ENCODE peak calls at places on chromosomes 2 and 18, in six cellular contexts. One of them, this sample, is unnamed.

GRCh38 chr2:7430421-7430868 is 513.2 kb downstream of the RNF144A start:
- DNase-seq in T-helper 1 cell: no peak
- DNase-seq in activated CD4-positive, alpha-beta T cell treated with anti-CD3 and anti-CD28 coated beads for 4 hours: no peak
- DNase-seq in activated naive CD4-positive, alpha-beta T cell treated with anti-CD3 and anti-CD28 coated beads, Interleukin-2, amount 10 ng/mL, durations not matched to agents 7 days and 5 days: peak
- DNase-seq in H54: no peak
- DNase-seq in GF-D8: no peak
- DNase-seq in this sample: peak

GRCh38 chr18:28181616-28182015 is 4.7 kb upstream of the CDH2 start:
- DNase-seq in T-helper 1 cell: no peak
- DNase-seq in activated CD4-positive, alpha-beta T cell treated with anti-CD3 and anti-CD28 coated beads for 4 hours: no peak
- DNase-seq in activated naive CD4-positive, alpha-beta T cell treated with anti-CD3 and anti-CD28 coated beads, Interleukin-2, amount 10 ng/mL, durations not matched to agents 7 days and 5 days: no peak
- DNase-seq in H54: no peak
- DNase-seq in GF-D8: no peak
- DNase-seq in this sample: no peak

GRCh38 chr2:98467082-98467536 is 22.5 kb downstream of the INPP4A start:
- DNase-seq in T-helper 1 cell: no peak
- DNase-seq in activated CD4-positive, alpha-beta T cell treated with anti-CD3 and anti-CD28 coated beads for 4 hours: no peak
- DNase-seq in activated naive CD4-positive, alpha-beta T cell treated with anti-CD3 and anti-CD28 coated beads, Interleukin-2, amount 10 ng/mL, durations not matched to agents 7 days and 5 days: no peak
- DNase-seq in H54: no peak
- DNase-seq in GF-D8: no peak
- DNase-seq in this sample: no peak

GRCh38 chr2:63661076-63661475 is 72.3 kb downstream of the MDH1 start:
- DNase-seq in T-helper 1 cell: no peak
- DNase-seq in activated CD4-positive, alpha-beta T cell treated with anti-CD3 and anti-CD28 coated beads for 4 hours: no peak
- DNase-seq in activated naive CD4-positive, alpha-beta T cell treated with anti-CD3 and anti-CD28 coated beads, Interleukin-2, amount 10 ng/mL, durations not matched to agents 7 days and 5 days: no peak
- DNase-seq in H54: no peak
- DNase-seq in GF-D8: no peak
- DNase-seq in this sample: no peak

GRCh38 chr18:44723973-44724778 is 43.5 kb downstream of the SETBP1 start:
- DNase-seq in T-helper 1 cell: no peak
- DNase-seq in activated CD4-positive, alpha-beta T cell treated with anti-CD3 and anti-CD28 coated beads for 4 hours: no peak
- DNase-seq in activated naive CD4-positive, alpha-beta T cell treated with anti-CD3 and anti-CD28 coated beads, Interleukin-2, amount 10 ng/mL, durations not matched to agents 7 days and 5 days: no peak
- DNase-seq in H54: no peak
- DNase-seq in GF-D8: no peak
- DNase-seq in this sample: peak

GRCh38 chr2:23492941-23493340 is 108.0 kb downstream of the KLHL29 start:
- DNase-seq in T-helper 1 cell: no peak
- DNase-seq in activated CD4-positive, alpha-beta T cell treated with anti-CD3 and anti-CD28 coated beads for 4 hours: no peak
- DNase-seq in activated naive CD4-positive, alpha-beta T cell treated with anti-CD3 and anti-CD28 coated beads, Interleukin-2, amount 10 ng/mL, durations not matched to agents 7 days and 5 days: no peak
- DNase-seq in H54: no peak
- DNase-seq in GF-D8: no peak
- DNase-seq in this sample: no peak

GRCh38 chr2:56981554-56981953 is 797.8 kb downstream of the CCDC85A start:
- DNase-seq in T-helper 1 cell: no peak
- DNase-seq in activated CD4-positive, alpha-beta T cell treated with anti-CD3 and anti-CD28 coated beads for 4 hours: no peak
- DNase-seq in activated naive CD4-positive, alpha-beta T cell treated with anti-CD3 and anti-CD28 coated beads, Interleukin-2, amount 10 ng/mL, durations not matched to agents 7 days and 5 days: no peak
- DNase-seq in H54: no peak
- DNase-seq in GF-D8: no peak
- DNase-seq in this sample: no peak

GRCh38 chr2:191866675-191867506 is 20.0 kb upstream of the CAVIN2 start:
- DNase-seq in T-helper 1 cell: no peak
- DNase-seq in activated CD4-positive, alpha-beta T cell treated with anti-CD3 and anti-CD28 coated beads for 4 hours: no peak
- DNase-seq in activated naive CD4-positive, alpha-beta T cell treated with anti-CD3 and anti-CD28 coated beads, Interleukin-2, amount 10 ng/mL, durations not matched to agents 7 days and 5 days: no peak
- DNase-seq in H54: no peak
- DNase-seq in GF-D8: no peak
- DNase-seq in this sample: no peak

GRCh38 chr18:24600076-24600654 is 139.7 kb downstream of the HRH4 start:
- DNase-seq in T-helper 1 cell: no peak
- DNase-seq in activated CD4-positive, alpha-beta T cell treated with anti-CD3 and anti-CD28 coated beads for 4 hours: no peak
- DNase-seq in activated naive CD4-positive, alpha-beta T cell treated with anti-CD3 and anti-CD28 coated beads, Interleukin-2, amount 10 ng/mL, durations not matched to agents 7 days and 5 days: no peak
- DNase-seq in H54: no peak
- DNase-seq in GF-D8: no peak
- DNase-seq in this sample: no peak

GRCh38 chr2:236859896-236860295 is 225.8 kb upstream of the COPS8 start:
- DNase-seq in T-helper 1 cell: no peak
- DNase-seq in activated CD4-positive, alpha-beta T cell treated with anti-CD3 and anti-CD28 coated beads for 4 hours: no peak
- DNase-seq in activated naive CD4-positive, alpha-beta T cell treated with anti-CD3 and anti-CD28 coated beads, Interleukin-2, amount 10 ng/mL, durations not matched to agents 7 days and 5 days: no peak
- DNase-seq in H54: no peak
- DNase-seq in GF-D8: no peak
- DNase-seq in this sample: no peak

GRCh38 chr2:12701786-12702660 is 14.7 kb upstream of the TRIB2 start:
- DNase-seq in T-helper 1 cell: no peak
- DNase-seq in activated CD4-positive, alpha-beta T cell treated with anti-CD3 and anti-CD28 coated beads for 4 hours: peak
- DNase-seq in activated naive CD4-positive, alpha-beta T cell treated with anti-CD3 and anti-CD28 coated beads, Interleukin-2, amount 10 ng/mL, durations not matched to agents 7 days and 5 days: no peak
- DNase-seq in H54: no peak
- DNase-seq in GF-D8: no peak
- DNase-seq in this sample: peak

GRCh38 chr2:237199577-237199976 is 113.9 kb downstream of the COPS8 start:
- DNase-seq in T-helper 1 cell: no peak
- DNase-seq in activated CD4-positive, alpha-beta T cell treated with anti-CD3 and anti-CD28 coated beads for 4 hours: no peak
- DNase-seq in activated naive CD4-positive, alpha-beta T cell treated with anti-CD3 and anti-CD28 coated beads, Interleukin-2, amount 10 ng/mL, durations not matched to agents 7 days and 5 days: no peak
- DNase-seq in H54: no peak
- DNase-seq in GF-D8: no peak
- DNase-seq in this sample: no peak

GRCh38 chr2:170648037-170648436 is 67.1 kb upstream of the SP5 start:
- DNase-seq in T-helper 1 cell: no peak
- DNase-seq in activated CD4-positive, alpha-beta T cell treated with anti-CD3 and anti-CD28 coated beads for 4 hours: no peak
- DNase-seq in activated naive CD4-positive, alpha-beta T cell treated with anti-CD3 and anti-CD28 coated beads, Interleukin-2, amount 10 ng/mL, durations not matched to agents 7 days and 5 days: no peak
- DNase-seq in H54: no peak
- DNase-seq in GF-D8: no peak
- DNase-seq in this sample: no peak

GRCh38 chr18:79395761-79396404 is at the start of gene NFATC1:
- DNase-seq in T-helper 1 cell: peak
- DNase-seq in activated CD4-positive, alpha-beta T cell treated with anti-CD3 and anti-CD28 coated beads for 4 hours: peak
- DNase-seq in activated naive CD4-positive, alpha-beta T cell treated with anti-CD3 and anti-CD28 coated beads, Interleukin-2, amount 10 ng/mL, durations not matched to agents 7 days and 5 days: peak
- DNase-seq in H54: peak
- DNase-seq in GF-D8: peak
- DNase-seq in this sample: peak

GRCh38 chr2:226118471-226119429 is 680.9 kb downstream of the IRS1 start:
- DNase-seq in T-helper 1 cell: no peak
- DNase-seq in activated CD4-positive, alpha-beta T cell treated with anti-CD3 and anti-CD28 coated beads for 4 hours: no peak
- DNase-seq in activated naive CD4-positive, alpha-beta T cell treated with anti-CD3 and anti-CD28 coated beads, Interleukin-2, amount 10 ng/mL, durations not matched to agents 7 days and 5 days: no peak
- DNase-seq in H54: no peak
- DNase-seq in GF-D8: peak
- DNase-seq in this sample: no peak

GRCh38 chr2:135030826-135031225 is 16.4 kb downstream of the MAP3K19 start:
- DNase-seq in T-helper 1 cell: no peak
- DNase-seq in activated CD4-positive, alpha-beta T cell treated with anti-CD3 and anti-CD28 coated beads for 4 hours: no peak
- DNase-seq in activated naive CD4-positive, alpha-beta T cell treated with anti-CD3 and anti-CD28 coated beads, Interleukin-2, amount 10 ng/mL, durations not matched to agents 7 days and 5 days: no peak
- DNase-seq in H54: peak
- DNase-seq in GF-D8: no peak
- DNase-seq in this sample: no peak

GRCh38 chr2:237181844-237182243 is 96.2 kb downstream of the COPS8 start:
- DNase-seq in T-helper 1 cell: no peak
- DNase-seq in activated CD4-positive, alpha-beta T cell treated with anti-CD3 and anti-CD28 coated beads for 4 hours: no peak
- DNase-seq in activated naive CD4-positive, alpha-beta T cell treated with anti-CD3 and anti-CD28 coated beads, Interleukin-2, amount 10 ng/mL, durations not matched to agents 7 days and 5 days: no peak
- DNase-seq in H54: peak
- DNase-seq in GF-D8: no peak
- DNase-seq in this sample: no peak

GRCh38 chr2:69208023-69208595 is 178.9 kb downstream of the GFPT1 start:
- DNase-seq in T-helper 1 cell: no peak
- DNase-seq in activated CD4-positive, alpha-beta T cell treated with anti-CD3 and anti-CD28 coated beads for 4 hours: no peak
- DNase-seq in activated naive CD4-positive, alpha-beta T cell treated with anti-CD3 and anti-CD28 coated beads, Interleukin-2, amount 10 ng/mL, durations not matched to agents 7 days and 5 days: no peak
- DNase-seq in H54: no peak
- DNase-seq in GF-D8: no peak
- DNase-seq in this sample: no peak

GRCh38 chr2:108612153-108612513 is 77.9 kb downstream of the LIMS1 start:
- DNase-seq in T-helper 1 cell: no peak
- DNase-seq in activated CD4-positive, alpha-beta T cell treated with anti-CD3 and anti-CD28 coated beads for 4 hours: peak
- DNase-seq in activated naive CD4-positive, alpha-beta T cell treated with anti-CD3 and anti-CD28 coated beads, Interleukin-2, amount 10 ng/mL, durations not matched to agents 7 days and 5 days: peak
- DNase-seq in H54: no peak
- DNase-seq in GF-D8: no peak
- DNase-seq in this sample: peak

GRCh38 chr18:42909095-42909494 is 206.4 kb downstream of the RIT2 start:
- DNase-seq in T-helper 1 cell: no peak
- DNase-seq in activated CD4-positive, alpha-beta T cell treated with anti-CD3 and anti-CD28 coated beads for 4 hours: no peak
- DNase-seq in activated naive CD4-positive, alpha-beta T cell treated with anti-CD3 and anti-CD28 coated beads, Interleukin-2, amount 10 ng/mL, durations not matched to agents 7 days and 5 days: no peak
- DNase-seq in H54: no peak
- DNase-seq in GF-D8: no peak
- DNase-seq in this sample: no peak

GRCh38 chr2:119178811-119179601 is 20.5 kb upstream of the C1QL2 start:
- DNase-seq in T-helper 1 cell: no peak
- DNase-seq in activated CD4-positive, alpha-beta T cell treated with anti-CD3 and anti-CD28 coated beads for 4 hours: no peak
- DNase-seq in activated naive CD4-positive, alpha-beta T cell treated with anti-CD3 and anti-CD28 coated beads, Interleukin-2, amount 10 ng/mL, durations not matched to agents 7 days and 5 days: no peak
- DNase-seq in H54: peak
- DNase-seq in GF-D8: no peak
- DNase-seq in this sample: no peak

GRCh38 chr2:201149064-201149820 is 33.3 kb downstream of the CFLAR start:
- DNase-seq in T-helper 1 cell: no peak
- DNase-seq in activated CD4-positive, alpha-beta T cell treated with anti-CD3 and anti-CD28 coated beads for 4 hours: no peak
- DNase-seq in activated naive CD4-positive, alpha-beta T cell treated with anti-CD3 and anti-CD28 coated beads, Interleukin-2, amount 10 ng/mL, durations not matched to agents 7 days and 5 days: no peak
- DNase-seq in H54: no peak
- DNase-seq in GF-D8: no peak
- DNase-seq in this sample: no peak

GRCh38 chr2:238169021-238169707 is 10.4 kb downstream of the ERFE start:
- DNase-seq in T-helper 1 cell: no peak
- DNase-seq in activated CD4-positive, alpha-beta T cell treated with anti-CD3 and anti-CD28 coated beads for 4 hours: no peak
- DNase-seq in activated naive CD4-positive, alpha-beta T cell treated with anti-CD3 and anti-CD28 coated beads, Interleukin-2, amount 10 ng/mL, durations not matched to agents 7 days and 5 days: no peak
- DNase-seq in H54: no peak
- DNase-seq in GF-D8: no peak
- DNase-seq in this sample: no peak

GRCh38 chr2:80068068-80068467 is 236.5 kb downstream of the LRRTM1 start:
- DNase-seq in T-helper 1 cell: no peak
- DNase-seq in activated CD4-positive, alpha-beta T cell treated with anti-CD3 and anti-CD28 coated beads for 4 hours: no peak
- DNase-seq in activated naive CD4-positive, alpha-beta T cell treated with anti-CD3 and anti-CD28 coated beads, Interleukin-2, amount 10 ng/mL, durations not matched to agents 7 days and 5 days: no peak
- DNase-seq in H54: no peak
- DNase-seq in GF-D8: no peak
- DNase-seq in this sample: no peak

GRCh38 chr2:233801357-233802131 is 23.4 kb downstream of the MROH2A start:
- DNase-seq in T-helper 1 cell: no peak
- DNase-seq in activated CD4-positive, alpha-beta T cell treated with anti-CD3 and anti-CD28 coated beads for 4 hours: no peak
- DNase-seq in activated naive CD4-positive, alpha-beta T cell treated with anti-CD3 and anti-CD28 coated beads, Interleukin-2, amount 10 ng/mL, durations not matched to agents 7 days and 5 days: peak
- DNase-seq in H54: no peak
- DNase-seq in GF-D8: no peak
- DNase-seq in this sample: no peak

GRCh38 chr2:73307720-73308119 is 14.4 kb upstream of the EGR4 start:
- DNase-seq in T-helper 1 cell: no peak
- DNase-seq in activated CD4-positive, alpha-beta T cell treated with anti-CD3 and anti-CD28 coated beads for 4 hours: no peak
- DNase-seq in activated naive CD4-positive, alpha-beta T cell treated with anti-CD3 and anti-CD28 coated beads, Interleukin-2, amount 10 ng/mL, durations not matched to agents 7 days and 5 days: no peak
- DNase-seq in H54: no peak
- DNase-seq in GF-D8: no peak
- DNase-seq in this sample: no peak

GRCh38 chr2:172246649-172247048 is 143.9 kb upstream of the DLX2 start:
- DNase-seq in T-helper 1 cell: no peak
- DNase-seq in activated CD4-positive, alpha-beta T cell treated with anti-CD3 and anti-CD28 coated beads for 4 hours: no peak
- DNase-seq in activated naive CD4-positive, alpha-beta T cell treated with anti-CD3 and anti-CD28 coated beads, Interleukin-2, amount 10 ng/mL, durations not matched to agents 7 days and 5 days: no peak
- DNase-seq in H54: no peak
- DNase-seq in GF-D8: no peak
- DNase-seq in this sample: no peak

GRCh38 chr2:29012211-29012681 is 31.1 kb downstream of the TOGARAM2 start:
- DNase-seq in T-helper 1 cell: no peak
- DNase-seq in activated CD4-positive, alpha-beta T cell treated with anti-CD3 and anti-CD28 coated beads for 4 hours: peak
- DNase-seq in activated naive CD4-positive, alpha-beta T cell treated with anti-CD3 and anti-CD28 coated beads, Interleukin-2, amount 10 ng/mL, durations not matched to agents 7 days and 5 days: peak
- DNase-seq in H54: no peak
- DNase-seq in GF-D8: peak
- DNase-seq in this sample: peak

GRCh38 chr2:28084564-28084963 is 194.0 kb downstream of the BABAM2 start:
- DNase-seq in T-helper 1 cell: no peak
- DNase-seq in activated CD4-positive, alpha-beta T cell treated with anti-CD3 and anti-CD28 coated beads for 4 hours: no peak
- DNase-seq in activated naive CD4-positive, alpha-beta T cell treated with anti-CD3 and anti-CD28 coated beads, Interleukin-2, amount 10 ng/mL, durations not matched to agents 7 days and 5 days: no peak
- DNase-seq in H54: no peak
- DNase-seq in GF-D8: no peak
- DNase-seq in this sample: no peak

GRCh38 chr18:7577706-7578105 is 10.6 kb downstream of the PTPRM start:
- DNase-seq in T-helper 1 cell: no peak
- DNase-seq in activated CD4-positive, alpha-beta T cell treated with anti-CD3 and anti-CD28 coated beads for 4 hours: no peak
- DNase-seq in activated naive CD4-positive, alpha-beta T cell treated with anti-CD3 and anti-CD28 coated beads, Interleukin-2, amount 10 ng/mL, durations not matched to agents 7 days and 5 days: no peak
- DNase-seq in H54: peak
- DNase-seq in GF-D8: no peak
- DNase-seq in this sample: no peak